ENCODE peak calls at places on chromosomes 1 and 21, in nine cellular contexts. One of them, this sample, is unnamed.

GRCh38 chr1:229092377-229093257 is 178.3 kb upstream of the RAB4A start:
- DNase-seq in cardiac fibroblast: no peak
- DNase-seq in MCF 10A: no peak
- DNase-seq in fibroblast of the conjunctiva: no peak
- DNase-seq in epithelial cell of esophagus: no peak
- DNase-seq in mesendoderm: peak
- DNase-seq in neuronal stem cell: no peak
- DNase-seq in activated naive CD8-positive, alpha-beta T cell treated with anti-CD3 and anti-CD28 coated beads, Interleukin-2, amount 50 U/mL, for 24 hours: no peak
- DNase-seq in activated CD4-positive, alpha-beta T cell treated with anti-CD3 and anti-CD28 coated beads for 1 hour: no peak
- DNase-seq in this sample: no peak

GRCh38 chr1:114319480-114319879 is 165.8 kb upstream of the SYT6 start:
- DNase-seq in cardiac fibroblast: peak
- DNase-seq in MCF 10A: no peak
- DNase-seq in fibroblast of the conjunctiva: no peak
- DNase-seq in epithelial cell of esophagus: peak
- DNase-seq in mesendoderm: no peak
- DNase-seq in neuronal stem cell: no peak
- DNase-seq in activated naive CD8-positive, alpha-beta T cell treated with anti-CD3 and anti-CD28 coated beads, Interleukin-2, amount 50 U/mL, for 24 hours: no peak
- DNase-seq in activated CD4-positive, alpha-beta T cell treated with anti-CD3 and anti-CD28 coated beads for 1 hour: no peak
- DNase-seq in this sample: no peak

GRCh38 chr1:23816361-23816760 is 8.9 kb downstream of the HMGCL start:
- DNase-seq in cardiac fibroblast: no peak
- DNase-seq in MCF 10A: no peak
- DNase-seq in fibroblast of the conjunctiva: no peak
- DNase-seq in epithelial cell of esophagus: no peak
- DNase-seq in mesendoderm: no peak
- DNase-seq in neuronal stem cell: no peak
- DNase-seq in activated naive CD8-positive, alpha-beta T cell treated with anti-CD3 and anti-CD28 coated beads, Interleukin-2, amount 50 U/mL, for 24 hours: no peak
- DNase-seq in activated CD4-positive, alpha-beta T cell treated with anti-CD3 and anti-CD28 coated beads for 1 hour: no peak
- DNase-seq in this sample: no peak

GRCh38 chr1:60044881-60045280 is 28.7 kb downstream of the C1orf87 start:
- DNase-seq in cardiac fibroblast: no peak
- DNase-seq in MCF 10A: no peak
- DNase-seq in fibroblast of the conjunctiva: no peak
- DNase-seq in epithelial cell of esophagus: no peak
- DNase-seq in mesendoderm: no peak
- DNase-seq in neuronal stem cell: no peak
- DNase-seq in activated naive CD8-positive, alpha-beta T cell treated with anti-CD3 and anti-CD28 coated beads, Interleukin-2, amount 50 U/mL, for 24 hours: no peak
- DNase-seq in activated CD4-positive, alpha-beta T cell treated with anti-CD3 and anti-CD28 coated beads for 1 hour: no peak
- DNase-seq in this sample: no peak

GRCh38 chr1:219171192-219171935 is 2.3 kb upstream of the LYPLAL1 start:
- DNase-seq in cardiac fibroblast: peak
- DNase-seq in MCF 10A: peak
- DNase-seq in fibroblast of the conjunctiva: no peak
- DNase-seq in epithelial cell of esophagus: peak
- DNase-seq in mesendoderm: no peak
- DNase-seq in neuronal stem cell: no peak
- DNase-seq in activated naive CD8-positive, alpha-beta T cell treated with anti-CD3 and anti-CD28 coated beads, Interleukin-2, amount 50 U/mL, for 24 hours: no peak
- DNase-seq in activated CD4-positive, alpha-beta T cell treated with anti-CD3 and anti-CD28 coated beads for 1 hour: no peak
- DNase-seq in this sample: peak

GRCh38 chr21:33578959-33579542 is 9.4 kb downstream of the DONSON start:
- DNase-seq in cardiac fibroblast: peak
- DNase-seq in MCF 10A: peak
- DNase-seq in fibroblast of the conjunctiva: no peak
- DNase-seq in epithelial cell of esophagus: peak
- DNase-seq in mesendoderm: no peak
- DNase-seq in neuronal stem cell: no peak
- DNase-seq in activated naive CD8-positive, alpha-beta T cell treated with anti-CD3 and anti-CD28 coated beads, Interleukin-2, amount 50 U/mL, for 24 hours: no peak
- DNase-seq in activated CD4-positive, alpha-beta T cell treated with anti-CD3 and anti-CD28 coated beads for 1 hour: no peak
- DNase-seq in this sample: peak

GRCh38 chr21:44714905-44715304 is 3.5 kb upstream of the TSPEAR start:
- DNase-seq in cardiac fibroblast: no peak
- DNase-seq in MCF 10A: no peak
- DNase-seq in fibroblast of the conjunctiva: no peak
- DNase-seq in epithelial cell of esophagus: no peak
- DNase-seq in mesendoderm: no peak
- DNase-seq in neuronal stem cell: no peak
- DNase-seq in activated naive CD8-positive, alpha-beta T cell treated with anti-CD3 and anti-CD28 coated beads, Interleukin-2, amount 50 U/mL, for 24 hours: no peak
- DNase-seq in activated CD4-positive, alpha-beta T cell treated with anti-CD3 and anti-CD28 coated beads for 1 hour: no peak
- DNase-seq in this sample: no peak

GRCh38 chr1:205443585-205444299 is 12.1 kb downstream of the BLACAT1 start:
- DNase-seq in cardiac fibroblast: no peak
- DNase-seq in MCF 10A: no peak
- DNase-seq in fibroblast of the conjunctiva: no peak
- DNase-seq in epithelial cell of esophagus: no peak
- DNase-seq in mesendoderm: no peak
- DNase-seq in neuronal stem cell: no peak
- DNase-seq in activated naive CD8-positive, alpha-beta T cell treated with anti-CD3 and anti-CD28 coated beads, Interleukin-2, amount 50 U/mL, for 24 hours: no peak
- DNase-seq in activated CD4-positive, alpha-beta T cell treated with anti-CD3 and anti-CD28 coated beads for 1 hour: no peak
- DNase-seq in this sample: no peak

GRCh38 chr1:149979972-149980548 is 30.5 kb downstream of the OTUD7B start:
- DNase-seq in cardiac fibroblast: no peak
- DNase-seq in MCF 10A: no peak
- DNase-seq in fibroblast of the conjunctiva: no peak
- DNase-seq in epithelial cell of esophagus: no peak
- DNase-seq in mesendoderm: no peak
- DNase-seq in neuronal stem cell: no peak
- DNase-seq in activated naive CD8-positive, alpha-beta T cell treated with anti-CD3 and anti-CD28 coated beads, Interleukin-2, amount 50 U/mL, for 24 hours: no peak
- DNase-seq in activated CD4-positive, alpha-beta T cell treated with anti-CD3 and anti-CD28 coated beads for 1 hour: no peak
- DNase-seq in this sample: no peak

GRCh38 chr21:41537356-41537755 is 29.4 kb upstream of the TMPRSS2 start:
- DNase-seq in cardiac fibroblast: no peak
- DNase-seq in MCF 10A: no peak
- DNase-seq in fibroblast of the conjunctiva: no peak
- DNase-seq in epithelial cell of esophagus: no peak
- DNase-seq in mesendoderm: no peak
- DNase-seq in neuronal stem cell: no peak
- DNase-seq in activated naive CD8-positive, alpha-beta T cell treated with anti-CD3 and anti-CD28 coated beads, Interleukin-2, amount 50 U/mL, for 24 hours: no peak
- DNase-seq in activated CD4-positive, alpha-beta T cell treated with anti-CD3 and anti-CD28 coated beads for 1 hour: no peak
- DNase-seq in this sample: peak

GRCh38 chr1:41739061-41739955 is 179.4 kb downstream of the HIVEP3 start:
- DNase-seq in cardiac fibroblast: peak
- DNase-seq in MCF 10A: peak
- DNase-seq in fibroblast of the conjunctiva: peak
- DNase-seq in epithelial cell of esophagus: peak
- DNase-seq in mesendoderm: no peak
- DNase-seq in neuronal stem cell: no peak
- DNase-seq in activated naive CD8-positive, alpha-beta T cell treated with anti-CD3 and anti-CD28 coated beads, Interleukin-2, amount 50 U/mL, for 24 hours: peak
- DNase-seq in activated CD4-positive, alpha-beta T cell treated with anti-CD3 and anti-CD28 coated beads for 1 hour: peak
- DNase-seq in this sample: peak

GRCh38 chr1:150281221-150281757 is 1.1 kb upstream of the CIART start:
- DNase-seq in cardiac fibroblast: peak
- DNase-seq in MCF 10A: peak
- DNase-seq in fibroblast of the conjunctiva: peak
- DNase-seq in epithelial cell of esophagus: peak
- DNase-seq in mesendoderm: peak
- DNase-seq in neuronal stem cell: peak
- DNase-seq in activated naive CD8-positive, alpha-beta T cell treated with anti-CD3 and anti-CD28 coated beads, Interleukin-2, amount 50 U/mL, for 24 hours: peak
- DNase-seq in activated CD4-positive, alpha-beta T cell treated with anti-CD3 and anti-CD28 coated beads for 1 hour: peak
- DNase-seq in this sample: peak

GRCh38 chr1:60037061-60037460 is 36.5 kb downstream of the C1orf87 start:
- DNase-seq in cardiac fibroblast: no peak
- DNase-seq in MCF 10A: no peak
- DNase-seq in fibroblast of the conjunctiva: no peak
- DNase-seq in epithelial cell of esophagus: no peak
- DNase-seq in mesendoderm: no peak
- DNase-seq in neuronal stem cell: no peak
- DNase-seq in activated naive CD8-positive, alpha-beta T cell treated with anti-CD3 and anti-CD28 coated beads, Interleukin-2, amount 50 U/mL, for 24 hours: no peak
- DNase-seq in activated CD4-positive, alpha-beta T cell treated with anti-CD3 and anti-CD28 coated beads for 1 hour: no peak
- DNase-seq in this sample: no peak

GRCh38 chr1:59016390-59016789 is 232.5 kb upstream of the JUN start:
- DNase-seq in cardiac fibroblast: no peak
- DNase-seq in MCF 10A: peak
- DNase-seq in fibroblast of the conjunctiva: no peak
- DNase-seq in epithelial cell of esophagus: peak
- DNase-seq in mesendoderm: peak
- DNase-seq in neuronal stem cell: no peak
- DNase-seq in activated naive CD8-positive, alpha-beta T cell treated with anti-CD3 and anti-CD28 coated beads, Interleukin-2, amount 50 U/mL, for 24 hours: no peak
- DNase-seq in activated CD4-positive, alpha-beta T cell treated with anti-CD3 and anti-CD28 coated beads for 1 hour: no peak
- DNase-seq in this sample: peak

GRCh38 chr1:152884966-152885624 is 7.0 kb downstream of the SMCP start:
- DNase-seq in cardiac fibroblast: no peak
- DNase-seq in MCF 10A: peak
- DNase-seq in fibroblast of the conjunctiva: no peak
- DNase-seq in epithelial cell of esophagus: peak
- DNase-seq in mesendoderm: no peak
- DNase-seq in neuronal stem cell: no peak
- DNase-seq in activated naive CD8-positive, alpha-beta T cell treated with anti-CD3 and anti-CD28 coated beads, Interleukin-2, amount 50 U/mL, for 24 hours: no peak
- DNase-seq in activated CD4-positive, alpha-beta T cell treated with anti-CD3 and anti-CD28 coated beads for 1 hour: no peak
- DNase-seq in this sample: no peak

GRCh38 chr1:248821101-248821500 is 4.6 kb downstream of the SH3BP5L start:
- DNase-seq in cardiac fibroblast: peak
- DNase-seq in MCF 10A: peak
- DNase-seq in fibroblast of the conjunctiva: no peak
- DNase-seq in epithelial cell of esophagus: peak
- DNase-seq in mesendoderm: peak
- DNase-seq in neuronal stem cell: no peak
- DNase-seq in activated naive CD8-positive, alpha-beta T cell treated with anti-CD3 and anti-CD28 coated beads, Interleukin-2, amount 50 U/mL, for 24 hours: no peak
- DNase-seq in activated CD4-positive, alpha-beta T cell treated with anti-CD3 and anti-CD28 coated beads for 1 hour: peak
- DNase-seq in this sample: peak

GRCh38 chr1:243799908-243800307 is 50.1 kb downstream of the AKT3 start:
- DNase-seq in cardiac fibroblast: peak
- DNase-seq in MCF 10A: no peak
- DNase-seq in fibroblast of the conjunctiva: no peak
- DNase-seq in epithelial cell of esophagus: no peak
- DNase-seq in mesendoderm: no peak
- DNase-seq in neuronal stem cell: no peak
- DNase-seq in activated naive CD8-positive, alpha-beta T cell treated with anti-CD3 and anti-CD28 coated beads, Interleukin-2, amount 50 U/mL, for 24 hours: no peak
- DNase-seq in activated CD4-positive, alpha-beta T cell treated with anti-CD3 and anti-CD28 coated beads for 1 hour: no peak
- DNase-seq in this sample: no peak

GRCh38 chr21:45363921-45364463 is 41.0 kb upstream of the COL18A1 start:
- DNase-seq in cardiac fibroblast: peak
- DNase-seq in MCF 10A: peak
- DNase-seq in fibroblast of the conjunctiva: peak
- DNase-seq in epithelial cell of esophagus: peak
- DNase-seq in mesendoderm: peak
- DNase-seq in neuronal stem cell: no peak
- DNase-seq in activated naive CD8-positive, alpha-beta T cell treated with anti-CD3 and anti-CD28 coated beads, Interleukin-2, amount 50 U/mL, for 24 hours: peak
- DNase-seq in activated CD4-positive, alpha-beta T cell treated with anti-CD3 and anti-CD28 coated beads for 1 hour: peak
- DNase-seq in this sample: peak

GRCh38 chr1:153628638-153629342 is 556 bp downstream of the S100A1 start:
- DNase-seq in cardiac fibroblast: no peak
- DNase-seq in MCF 10A: no peak
- DNase-seq in fibroblast of the conjunctiva: no peak
- DNase-seq in epithelial cell of esophagus: no peak
- DNase-seq in mesendoderm: no peak
- DNase-seq in neuronal stem cell: no peak
- DNase-seq in activated naive CD8-positive, alpha-beta T cell treated with anti-CD3 and anti-CD28 coated beads, Interleukin-2, amount 50 U/mL, for 24 hours: no peak
- DNase-seq in activated CD4-positive, alpha-beta T cell treated with anti-CD3 and anti-CD28 coated beads for 1 hour: no peak
- DNase-seq in this sample: no peak

GRCh38 chr1:21651214-21652042 is 17.7 kb downstream of the RAP1GAP start:
- DNase-seq in cardiac fibroblast: no peak
- DNase-seq in MCF 10A: peak
- DNase-seq in fibroblast of the conjunctiva: no peak
- DNase-seq in epithelial cell of esophagus: peak
- DNase-seq in mesendoderm: peak
- DNase-seq in neuronal stem cell: peak
- DNase-seq in activated naive CD8-positive, alpha-beta T cell treated with anti-CD3 and anti-CD28 coated beads, Interleukin-2, amount 50 U/mL, for 24 hours: peak
- DNase-seq in activated CD4-positive, alpha-beta T cell treated with anti-CD3 and anti-CD28 coated beads for 1 hour: peak
- DNase-seq in this sample: no peak

GRCh38 chr1:220300442-220301121 is 28.3 kb upstream of the RAB3GAP2 start:
- DNase-seq in cardiac fibroblast: peak
- DNase-seq in MCF 10A: peak
- DNase-seq in fibroblast of the conjunctiva: peak
- DNase-seq in epithelial cell of esophagus: peak
- DNase-seq in mesendoderm: peak
- DNase-seq in neuronal stem cell: peak
- DNase-seq in activated naive CD8-positive, alpha-beta T cell treated with anti-CD3 and anti-CD28 coated beads, Interleukin-2, amount 50 U/mL, for 24 hours: no peak
- DNase-seq in activated CD4-positive, alpha-beta T cell treated with anti-CD3 and anti-CD28 coated beads for 1 hour: no peak
- DNase-seq in this sample: peak

GRCh38 chr21:44463716-44464115 is 8.4 kb downstream of the LRRC3 start:
- DNase-seq in cardiac fibroblast: no peak
- DNase-seq in MCF 10A: no peak
- DNase-seq in fibroblast of the conjunctiva: no peak
- DNase-seq in epithelial cell of esophagus: no peak
- DNase-seq in mesendoderm: no peak
- DNase-seq in neuronal stem cell: no peak
- DNase-seq in activated naive CD8-positive, alpha-beta T cell treated with anti-CD3 and anti-CD28 coated beads, Interleukin-2, amount 50 U/mL, for 24 hours: no peak
- DNase-seq in activated CD4-positive, alpha-beta T cell treated with anti-CD3 and anti-CD28 coated beads for 1 hour: no peak
- DNase-seq in this sample: no peak

GRCh38 chr1:34320081-34320480 is 143.4 kb downstream of the C1orf94 start:
- DNase-seq in cardiac fibroblast: peak
- DNase-seq in MCF 10A: peak
- DNase-seq in fibroblast of the conjunctiva: no peak
- DNase-seq in epithelial cell of esophagus: no peak
- DNase-seq in mesendoderm: no peak
- DNase-seq in neuronal stem cell: no peak
- DNase-seq in activated naive CD8-positive, alpha-beta T cell treated with anti-CD3 and anti-CD28 coated beads, Interleukin-2, amount 50 U/mL, for 24 hours: no peak
- DNase-seq in activated CD4-positive, alpha-beta T cell treated with anti-CD3 and anti-CD28 coated beads for 1 hour: no peak
- DNase-seq in this sample: peak

GRCh38 chr1:167720965-167721616 is 691 bp upstream of the MPZL1 start:
- DNase-seq in cardiac fibroblast: peak
- DNase-seq in MCF 10A: peak
- DNase-seq in fibroblast of the conjunctiva: peak
- DNase-seq in epithelial cell of esophagus: peak
- DNase-seq in mesendoderm: peak
- DNase-seq in neuronal stem cell: peak
- DNase-seq in activated naive CD8-positive, alpha-beta T cell treated with anti-CD3 and anti-CD28 coated beads, Interleukin-2, amount 50 U/mL, for 24 hours: no peak
- DNase-seq in activated CD4-positive, alpha-beta T cell treated with anti-CD3 and anti-CD28 coated beads for 1 hour: no peak
- DNase-seq in this sample: peak

GRCh38 chr1:16145030-16145987 is 10.6 kb downstream of the EPHA2 start:
- DNase-seq in cardiac fibroblast: peak
- DNase-seq in MCF 10A: peak
- DNase-seq in fibroblast of the conjunctiva: peak
- DNase-seq in epithelial cell of esophagus: peak
- DNase-seq in mesendoderm: peak
- DNase-seq in neuronal stem cell: no peak
- DNase-seq in activated naive CD8-positive, alpha-beta T cell treated with anti-CD3 and anti-CD28 coated beads, Interleukin-2, amount 50 U/mL, for 24 hours: no peak
- DNase-seq in activated CD4-positive, alpha-beta T cell treated with anti-CD3 and anti-CD28 coated beads for 1 hour: no peak
- DNase-seq in this sample: peak

GRCh38 chr1:52098139-52098871 is 42.2 kb downstream of the BTF3L4 start:
- DNase-seq in cardiac fibroblast: no peak
- DNase-seq in MCF 10A: no peak
- DNase-seq in fibroblast of the conjunctiva: no peak
- DNase-seq in epithelial cell of esophagus: no peak
- DNase-seq in mesendoderm: peak
- DNase-seq in neuronal stem cell: peak
- DNase-seq in activated naive CD8-positive, alpha-beta T cell treated with anti-CD3 and anti-CD28 coated beads, Interleukin-2, amount 50 U/mL, for 24 hours: no peak
- DNase-seq in activated CD4-positive, alpha-beta T cell treated with anti-CD3 and anti-CD28 coated beads for 1 hour: no peak
- DNase-seq in this sample: no peak

GRCh38 chr1:151839457-151840409 is at the start of gene C2CD4D:
- DNase-seq in cardiac fibroblast: no peak
- DNase-seq in MCF 10A: peak
- DNase-seq in fibroblast of the conjunctiva: no peak
- DNase-seq in epithelial cell of esophagus: peak
- DNase-seq in mesendoderm: peak
- DNase-seq in neuronal stem cell: peak
- DNase-seq in activated naive CD8-positive, alpha-beta T cell treated with anti-CD3 and anti-CD28 coated beads, Interleukin-2, amount 50 U/mL, for 24 hours: peak
- DNase-seq in activated CD4-positive, alpha-beta T cell treated with anti-CD3 and anti-CD28 coated beads for 1 hour: peak
- DNase-seq in this sample: peak

GRCh38 chr1:238951809-238952208 is 434.6 kb upstream of the CHRM3 start:
- DNase-seq in cardiac fibroblast: peak
- DNase-seq in MCF 10A: peak
- DNase-seq in fibroblast of the conjunctiva: peak
- DNase-seq in epithelial cell of esophagus: peak
- DNase-seq in mesendoderm: peak
- DNase-seq in neuronal stem cell: no peak
- DNase-seq in activated naive CD8-positive, alpha-beta T cell treated with anti-CD3 and anti-CD28 coated beads, Interleukin-2, amount 50 U/mL, for 24 hours: no peak
- DNase-seq in activated CD4-positive, alpha-beta T cell treated with anti-CD3 and anti-CD28 coated beads for 1 hour: no peak
- DNase-seq in this sample: peak

GRCh38 chr1:6348511-6349191 is 44.9 kb downstream of the ACOT7 start:
- DNase-seq in cardiac fibroblast: peak
- DNase-seq in MCF 10A: no peak
- DNase-seq in fibroblast of the conjunctiva: no peak
- DNase-seq in epithelial cell of esophagus: peak
- DNase-seq in mesendoderm: peak
- DNase-seq in neuronal stem cell: no peak
- DNase-seq in activated naive CD8-positive, alpha-beta T cell treated with anti-CD3 and anti-CD28 coated beads, Interleukin-2, amount 50 U/mL, for 24 hours: peak
- DNase-seq in activated CD4-positive, alpha-beta T cell treated with anti-CD3 and anti-CD28 coated beads for 1 hour: peak
- DNase-seq in this sample: no peak

GRCh38 chr1:170445096-170445495 is 86.9 kb upstream of the GORAB start:
- DNase-seq in cardiac fibroblast: peak
- DNase-seq in MCF 10A: peak
- DNase-seq in fibroblast of the conjunctiva: peak
- DNase-seq in epithelial cell of esophagus: peak
- DNase-seq in mesendoderm: no peak
- DNase-seq in neuronal stem cell: no peak
- DNase-seq in activated naive CD8-positive, alpha-beta T cell treated with anti-CD3 and anti-CD28 coated beads, Interleukin-2, amount 50 U/mL, for 24 hours: no peak
- DNase-seq in activated CD4-positive, alpha-beta T cell treated with anti-CD3 and anti-CD28 coated beads for 1 hour: no peak
- DNase-seq in this sample: peak

GRCh38 chr1:10623391-10624145 is 148.8 kb downstream of the PEX14 start:
- DNase-seq in cardiac fibroblast: no peak
- DNase-seq in MCF 10A: no peak
- DNase-seq in fibroblast of the conjunctiva: no peak
- DNase-seq in epithelial cell of esophagus: no peak
- DNase-seq in mesendoderm: no peak
- DNase-seq in neuronal stem cell: no peak
- DNase-seq in activated naive CD8-positive, alpha-beta T cell treated with anti-CD3 and anti-CD28 coated beads, Interleukin-2, amount 50 U/mL, for 24 hours: no peak
- DNase-seq in activated CD4-positive, alpha-beta T cell treated with anti-CD3 and anti-CD28 coated beads for 1 hour: no peak
- DNase-seq in this sample: no peak